ENCODE peak calls at places on chromosomes 11 and 22, in eight cellular contexts. R is PC-3, T is lower lobe of right lung, O is transverse colon, M is foreskin fibroblast, Q is SJCRH30, S is brain microvascular endothelial cell, E is A549. H is an unnamed sample.

GRCh38 chr22:41563051-41563711 is 2.4 kb downstream of the CSDC2 start:
- DNase-seq in R (peak; percentile 60), T (no peak), O (no peak), M (peak; percentile 89), Q (peak; percentile 42), S (peak; percentile 70), E (peak; percentile 53), H (no peak)

GRCh38 chr11:133476570-133477262 is 55.6 kb downstream of the OPCML start:
- DNase-seq in R (no peak), T (no peak), O (no peak), M (no peak), Q (no peak), S (no peak), E (no peak), H (no peak)

GRCh38 chr22:42281284-42281683 is 10.8 kb upstream of the TCF20 start:
- DNase-seq in R (no peak), T (no peak), O (no peak), M (no peak), Q (no peak), S (no peak), E (no peak), H (no peak)

GRCh38 chr22:39176067-39176621 is 23.7 kb upstream of the CBX7 start:
- DNase-seq in R (peak; percentile 78), T (peak; percentile 70), O (peak; percentile 57), M (peak; percentile 81), Q (peak; percentile 86), S (peak; percentile 39), E (peak; percentile 57), H (no peak)

GRCh38 chr11:28849053-28849452 is 740.9 kb downstream of the METTL15 start:
- DNase-seq in R (peak; percentile 49), T (no peak), O (no peak), M (no peak), Q (no peak), S (no peak), E (no peak), H (no peak)

GRCh38 chr11:13503393-13503792 is 7.6 kb upstream of the PTH start:
- DNase-seq in R (no peak), T (no peak), O (peak; percentile 22), M (no peak), Q (no peak), S (no peak), E (no peak), H (no peak)

GRCh38 chr11:58525037-58525614 is 17.2 kb upstream of the OR5B21 start:
- DNase-seq in R (no peak), T (no peak), O (no peak), M (peak; percentile 10), Q (no peak), S (no peak), E (no peak), H (peak; percentile 80)

GRCh38 chr11:17343907-17344306 is 7.7 kb upstream of the NCR3LG1 start:
- DNase-seq in R (peak; percentile 57), T (no peak), O (no peak), M (peak; percentile 93), Q (no peak), S (peak; percentile 92), E (peak; percentile 10), H (no peak)

GRCh38 chr11:27847496-27847895 is 147.2 kb upstream of the BDNF start:
- DNase-seq in R (no peak), T (no peak), O (no peak), M (no peak), Q (no peak), S (no peak), E (no peak), H (no peak)

GRCh38 chr11:119512373-119512772 is 89.4 kb upstream of the THY1 start:
- DNase-seq in R (no peak), T (no peak), O (no peak), M (no peak), Q (no peak), S (no peak), E (no peak), H (no peak)

GRCh38 chr22:46044718-46045458 is 67.9 kb upstream of the WNT7B start:
- DNase-seq in R (no peak), T (peak; percentile 69), O (peak; percentile 51), M (peak; percentile 68), Q (no peak), S (no peak), E (no peak), H (no peak)

GRCh38 chr11:128917144-128917684 is 25.5 kb downstream of the TP53AIP1 start:
- DNase-seq in R (no peak), T (no peak), O (no peak), M (no peak), Q (no peak), S (no peak), E (no peak), H (no peak)

GRCh38 chr11:128916646-128917045 is 25.5 kb downstream of the KCNJ5 start:
- DNase-seq in R (no peak), T (no peak), O (no peak), M (no peak), Q (no peak), S (no peak), E (no peak), H (no peak)

GRCh38 chr11:128914216-128915147 is 23.3 kb downstream of the KCNJ5 start:
- DNase-seq in R (no peak), T (no peak), O (no peak), M (no peak), Q (no peak), S (no peak), E (no peak), H (no peak)

GRCh38 chr11:128915148-128915519 is 24.0 kb downstream of the KCNJ5 start:
- DNase-seq in R (no peak), T (no peak), O (no peak), M (no peak), Q (no peak), S (no peak), E (no peak), H (no peak)

GRCh38 chr11:128916037-128916572 is 24.9 kb downstream of the KCNJ5 start:
- DNase-seq in R (no peak), T (no peak), O (no peak), M (no peak), Q (no peak), S (no peak), E (no peak), H (no peak)
- H3K4me3 ChIP-seq in R (no peak overlapping the region), T (no peak overlapping the region), O (no peak overlapping the region), M (no peak overlapping the region), Q (no peak overlapping the region), S (no peak overlapping the region), E (no peak overlapping the region), H (no peak overlapping the region)

DNA sequence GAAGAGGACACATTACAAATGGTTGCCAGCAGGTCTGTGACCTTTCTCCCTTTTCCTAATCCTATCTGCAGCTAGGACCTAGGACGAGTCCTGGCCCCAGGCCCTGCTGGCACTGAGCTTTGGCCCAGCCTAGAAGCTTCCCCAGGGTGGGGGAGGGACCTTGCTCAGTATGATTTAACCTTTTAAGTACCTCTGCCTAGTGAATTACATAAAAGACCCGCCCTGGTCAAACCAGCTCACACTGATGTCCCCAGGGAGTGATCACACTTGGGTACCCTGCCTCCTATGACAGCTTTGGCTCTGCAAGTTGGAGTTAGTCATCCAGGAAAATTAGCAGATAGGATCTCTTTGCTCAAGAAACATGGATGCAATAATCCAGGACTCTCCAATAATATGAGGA is 21.9 kb downstream of the ASCC2 start:
- DNase-seq in R (no peak), T (no peak), O (no peak), M (peak; percentile 21), Q (no peak), S (no peak), E (no peak), H (no peak)
- H3K4me3 ChIP-seq in R (no peak overlapping the region), T (no peak overlapping the region), O (no peak overlapping the region), M (no peak overlapping the region), Q (no peak overlapping the region), S (no peak overlapping the region), E (no peak overlapping the region), H (no peak overlapping the region)

GRCh38 chr11:73322986-73323306 is 14.9 kb downstream of the ARHGEF17 start:
- DNase-seq in R (no peak), T (no peak), O (no peak), M (no peak), Q (no peak), S (no peak), E (no peak), H (no peak)

GRCh38 chr11:73324116-73324515 is 16.0 kb downstream of the ARHGEF17 start:
- DNase-seq in R (no peak), T (no peak), O (no peak), M (no peak), Q (no peak), S (no peak), E (no peak), H (no peak)

GRCh38 chr11:73324665-73325035 is 16.6 kb downstream of the ARHGEF17 start:
- DNase-seq in R (no peak), T (no peak), O (no peak), M (no peak), Q (no peak), S (no peak), E (no peak), H (no peak)

GRCh38 chr11:73322111-73322985 is 14.3 kb downstream of the ARHGEF17 start:
- DNase-seq in R (no peak), T (no peak), O (no peak), M (peak; percentile 57), Q (no peak), S (peak; percentile 42), E (no peak), H (no peak)

DNA sequence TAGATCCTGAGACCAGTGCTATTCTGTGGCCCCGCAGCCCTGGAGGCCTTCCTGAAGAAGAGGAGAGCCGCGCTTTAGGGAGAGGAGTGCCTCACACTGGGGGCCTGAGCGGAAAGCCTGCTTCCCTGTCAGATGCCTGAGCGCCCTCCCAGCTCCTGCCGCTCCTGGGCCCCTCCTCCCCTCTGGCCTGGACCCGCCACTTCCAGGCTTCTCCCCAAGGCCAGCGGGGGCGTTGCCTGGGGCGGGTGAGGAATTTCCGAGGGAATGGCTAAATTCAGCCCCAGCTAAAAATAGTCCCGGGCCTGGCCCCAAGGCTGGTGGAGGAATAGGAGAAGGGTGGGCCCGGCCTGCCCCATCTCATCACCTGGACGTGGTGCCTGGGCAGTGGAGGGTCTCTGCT is 15.4 kb downstream of the ARHGEF17 start:
- DNase-seq in R (no peak), T (peak; percentile 66), O (peak; percentile 64), M (peak; percentile 85), Q (peak; percentile 83), S (peak; percentile 35), E (no peak), H (no peak)
- H3K4me3 ChIP-seq in R (no peak overlapping the region), T (no peak overlapping the region), O (no peak overlapping the region), M (no peak overlapping the region), Q (no peak overlapping the region), S (no peak overlapping the region), E (no peak overlapping the region), H (no peak overlapping the region)

GRCh38 chr11:15580056-15580774 is 465.5 kb downstream of the INSC start:
- DNase-seq in R (no peak), T (no peak), O (no peak), M (no peak), Q (no peak), S (no peak), E (no peak), H (no peak)

GRCh38 chr11:15580775-15581095 is 466.0 kb downstream of the INSC start:
- DNase-seq in R (no peak), T (no peak), O (no peak), M (no peak), Q (no peak), S (no peak), E (no peak), H (no peak)

GRCh38 chr11:15585587-15586331 is 471.0 kb downstream of the INSC start:
- DNase-seq in R (no peak), T (no peak), O (no peak), M (no peak), Q (no peak), S (no peak), E (no peak), H (no peak)

GRCh38 chr11:15587059-15587458 is 472.3 kb downstream of the INSC start:
- DNase-seq in R (no peak), T (no peak), O (no peak), M (no peak), Q (no peak), S (no peak), E (no peak), H (no peak)

GRCh38 chr11:15584158-15584557 is 469.4 kb downstream of the INSC start:
- DNase-seq in R (no peak), T (no peak), O (no peak), M (no peak), Q (no peak), S (no peak), E (no peak), H (no peak)
- H3K4me3 ChIP-seq in R (no peak overlapping the region), T (no peak overlapping the region), O (no peak overlapping the region), M (no peak overlapping the region), Q (no peak overlapping the region), S (no peak overlapping the region), E (no peak overlapping the region), H (no peak overlapping the region)